ENCODE peak calls at places on chromosome 13, in eight cellular contexts. L is NCI-H460; S is iris pigment epithelial cell; J is GM03348; H is KBM-7; P is CD4-positive, alpha-beta T cell; G is substantia nigra; M is GM04503. F is an unnamed sample.

GRCh38 chr13:30148791-30149190 is 158.6 kb downstream of the KATNAL1 start:
- DNase-seq in L (no peak), S (no peak), J (no peak), H (no peak), P (no peak), G (no peak), M (no peak), F (no peak)

GRCh38 chr13:52739468-52740071 is at the start of gene CNMD:
- DNase-seq in L (no peak), S (no peak), J (no peak), H (no peak), P (no peak), G (peak), M (no peak), F (no peak)

GRCh38 chr13:24035411-24035810 is 125.1 kb upstream of the SPATA13 start:
- DNase-seq in L (no peak), S (no peak), J (no peak), H (no peak), P (no peak), G (no peak), M (no peak), F (no peak)

GRCh38 chr13:74573654-74574053 is 439.4 kb upstream of the KLF12 start:
- DNase-seq in L (no peak), S (no peak), J (no peak), H (no peak), P (no peak), G (peak), M (no peak), F (no peak)

GRCh38 chr13:111549464-111549863 is 229.0 kb downstream of the TEX29 start:
- DNase-seq in L (no peak), S (no peak), J (no peak), H (no peak), P (no peak), G (no peak), M (no peak), F (no peak)

GRCh38 chr13:58721273-58721672 is 1089.7 kb downstream of the PCDH17 start:
- DNase-seq in L (no peak), S (no peak), J (no peak), H (no peak), P (no peak), G (no peak), M (no peak), F (no peak)

GRCh38 chr13:107476068-107476467 is 739.3 kb downstream of the LIG4 start:
- DNase-seq in L (no peak), S (peak), J (no peak), H (no peak), P (no peak), G (no peak), M (peak), F (no peak)

GRCh38 chr13:43766766-43767165 is 20.0 kb downstream of the ENOX1 start:
- DNase-seq in L (no peak), S (no peak), J (no peak), H (no peak), P (no peak), G (no peak), M (no peak), F (peak)

GRCh38 chr13:46963874-46964273 is 67.0 kb upstream of the HTR2A start:
- DNase-seq in L (no peak), S (no peak), J (no peak), H (no peak), P (no peak), G (no peak), M (no peak), F (no peak)

GRCh38 chr13:106570354-106570822 is 2.5 kb upstream of the ARGLU1 start:
- DNase-seq in L (peak), S (peak), J (peak), H (no peak), P (peak), G (no peak), M (no peak), F (peak)

GRCh38 chr13:98384739-98385138 is 192.2 kb downstream of the STK24 start:
- DNase-seq in L (no peak), S (peak), J (no peak), H (no peak), P (no peak), G (no peak), M (peak), F (no peak)

GRCh38 chr13:80524447-80525215 is 183.7 kb upstream of the SPRY2 start:
- DNase-seq in L (no peak), S (peak), J (no peak), H (no peak), P (no peak), G (no peak), M (no peak), F (no peak)

F was measured in psoas muscle.